ENCODE peak calls at places on chromosomes 4 and X, in eight cellular contexts. One of them, this sample, is unnamed.

GRCh38 chr4:10239982-10240654 is 123.5 kb upstream of the WDR1 start:
- DNase-seq in IMR-90: no peak
- DNase-seq in A549: no peak
- DNase-seq in K562: peak; percentile 76
- DNase-seq in GM12878: no peak
- DNase-seq in HepG2: no peak
- DNase-seq in SK-N-SH: no peak
- DNase-seq in H1: no peak
- DNase-seq in this sample: no peak

GRCh38 chr4:32025840-32026459 is 1305.8 kb downstream of the PCDH7 start:
- DNase-seq in IMR-90: no peak
- DNase-seq in A549: peak; percentile 85
- DNase-seq in K562: no peak
- DNase-seq in GM12878: no peak
- DNase-seq in HepG2: no peak
- DNase-seq in SK-N-SH: no peak
- DNase-seq in H1: no peak
- DNase-seq in this sample: peak; percentile 74

GRCh38 chrX:50889582-50889981 is 21.0 kb upstream of the BMP15 start:
- DNase-seq in IMR-90: no peak
- DNase-seq in A549: no peak
- DNase-seq in K562: no peak
- DNase-seq in GM12878: no peak
- DNase-seq in HepG2: no peak
- DNase-seq in SK-N-SH: no peak
- DNase-seq in H1: no peak
- DNase-seq in this sample: no peak

GRCh38 chrX:19840899-19841648 is 46.3 kb downstream of the SH3KBP1 start:
- DNase-seq in IMR-90: no peak
- DNase-seq in A549: no peak
- DNase-seq in K562: no peak
- DNase-seq in GM12878: peak; percentile 64
- DNase-seq in HepG2: peak; percentile 1
- DNase-seq in SK-N-SH: no peak
- DNase-seq in H1: peak; percentile 13
- DNase-seq in this sample: no peak

GRCh38 chrX:150146271-150146888 is 208.1 kb upstream of the EOLA2 start:
- DNase-seq in IMR-90: no peak
- DNase-seq in A549: no peak
- DNase-seq in K562: no peak
- DNase-seq in GM12878: no peak
- DNase-seq in HepG2: no peak
- DNase-seq in SK-N-SH: no peak
- DNase-seq in H1: no peak
- DNase-seq in this sample: no peak

GRCh38 chrX:31038585-31039326 is 33.1 kb downstream of the FTHL17 start:
- DNase-seq in IMR-90: peak; percentile 31
- DNase-seq in A549: peak; percentile 6
- DNase-seq in K562: peak; percentile 10
- DNase-seq in GM12878: no peak
- DNase-seq in HepG2: peak; percentile 16
- DNase-seq in SK-N-SH: peak; percentile 40
- DNase-seq in H1: no peak
- DNase-seq in this sample: no peak

GRCh38 chrX:131288738-131289511 is at the start of gene IGSF1:
- DNase-seq in IMR-90: no peak
- DNase-seq in A549: peak; percentile 34
- DNase-seq in K562: peak; percentile 48
- DNase-seq in GM12878: no peak
- DNase-seq in HepG2: peak; percentile 17
- DNase-seq in SK-N-SH: peak; percentile 65
- DNase-seq in H1: peak; percentile 67
- DNase-seq in this sample: no peak

GRCh38 chrX:108271397-108271787 is 166.8 kb downstream of the COL4A6 start:
- DNase-seq in IMR-90: no peak
- DNase-seq in A549: no peak
- DNase-seq in K562: no peak
- DNase-seq in GM12878: no peak
- DNase-seq in HepG2: no peak
- DNase-seq in SK-N-SH: no peak
- DNase-seq in H1: no peak
- DNase-seq in this sample: no peak

GRCh38 chrX:13066391-13066790 is 22.0 kb upstream of the FAM9C start:
- DNase-seq in IMR-90: no peak
- DNase-seq in A549: peak; percentile 55
- DNase-seq in K562: no peak
- DNase-seq in GM12878: no peak
- DNase-seq in HepG2: no peak
- DNase-seq in SK-N-SH: no peak
- DNase-seq in H1: no peak
- DNase-seq in this sample: no peak

GRCh38 chrX:12309040-12309732 is 170.9 kb downstream of the FRMPD4 start:
- DNase-seq in IMR-90: no peak
- DNase-seq in A549: peak; percentile 72
- DNase-seq in K562: no peak
- DNase-seq in GM12878: no peak
- DNase-seq in HepG2: no peak
- DNase-seq in SK-N-SH: no peak
- DNase-seq in H1: no peak
- DNase-seq in this sample: no peak

GRCh38 chrX:9562851-9563250 is 98.0 kb downstream of the TBL1X start:
- DNase-seq in IMR-90: peak; percentile 89
- DNase-seq in A549: peak; percentile 83
- DNase-seq in K562: no peak
- DNase-seq in GM12878: no peak
- DNase-seq in HepG2: peak; percentile 63
- DNase-seq in SK-N-SH: no peak
- DNase-seq in H1: no peak
- DNase-seq in this sample: no peak

GRCh38 chrX:11499076-11500044 is 166.4 kb downstream of the ARHGAP6 start:
- DNase-seq in IMR-90: peak; percentile 78
- DNase-seq in A549: no peak
- DNase-seq in K562: no peak
- DNase-seq in GM12878: no peak
- DNase-seq in HepG2: no peak
- DNase-seq in SK-N-SH: no peak
- DNase-seq in H1: no peak
- DNase-seq in this sample: no peak

GRCh38 chr4:138413273-138413672 is 171.1 kb upstream of the SLC7A11 start:
- DNase-seq in IMR-90: no peak
- DNase-seq in A549: no peak
- DNase-seq in K562: no peak
- DNase-seq in GM12878: no peak
- DNase-seq in HepG2: peak; percentile 40
- DNase-seq in SK-N-SH: no peak
- DNase-seq in H1: no peak
- DNase-seq in this sample: no peak

GRCh38 chr4:94690851-94691254 is 66.9 kb upstream of the BMPR1B start:
- DNase-seq in IMR-90: peak; percentile 51
- DNase-seq in A549: peak; percentile 87
- DNase-seq in K562: no peak
- DNase-seq in GM12878: no peak
- DNase-seq in HepG2: no peak
- DNase-seq in SK-N-SH: no peak
- DNase-seq in H1: no peak
- DNase-seq in this sample: no peak

GRCh38 chr4:95050980-95051688 is 293.4 kb downstream of the BMPR1B start:
- DNase-seq in IMR-90: no peak
- DNase-seq in A549: peak; percentile 63
- DNase-seq in K562: no peak
- DNase-seq in GM12878: no peak
- DNase-seq in HepG2: no peak
- DNase-seq in SK-N-SH: no peak
- DNase-seq in H1: no peak
- DNase-seq in this sample: no peak

GRCh38 chr4:139635966-139636365 is 29.7 kb upstream of the MGST2 start:
- DNase-seq in IMR-90: no peak
- DNase-seq in A549: no peak
- DNase-seq in K562: no peak
- DNase-seq in GM12878: no peak
- DNase-seq in HepG2: no peak
- DNase-seq in SK-N-SH: no peak
- DNase-seq in H1: no peak
- DNase-seq in this sample: no peak

GRCh38 chrX:66018585-66019309 is 21.1 kb downstream of the VSIG4 start:
- DNase-seq in IMR-90: no peak
- DNase-seq in A549: no peak
- DNase-seq in K562: peak; percentile 23
- DNase-seq in GM12878: no peak
- DNase-seq in HepG2: no peak
- DNase-seq in SK-N-SH: no peak
- DNase-seq in H1: no peak
- DNase-seq in this sample: no peak

GRCh38 chr4:184824776-184825393 is 883 bp downstream of the ACSL1 start:
- DNase-seq in IMR-90: no peak
- DNase-seq in A549: no peak
- DNase-seq in K562: no peak
- DNase-seq in GM12878: no peak
- DNase-seq in HepG2: no peak
- DNase-seq in SK-N-SH: no peak
- DNase-seq in H1: no peak
- DNase-seq in this sample: no peak

GRCh38 chr4:108303488-108304177 is 134.9 kb upstream of the LEF1 start:
- DNase-seq in IMR-90: peak; percentile 1
- DNase-seq in A549: no peak
- DNase-seq in K562: no peak
- DNase-seq in GM12878: no peak
- DNase-seq in HepG2: no peak
- DNase-seq in SK-N-SH: no peak
- DNase-seq in H1: no peak
- DNase-seq in this sample: peak; percentile 19

GRCh38 chrX:39603291-39603690 is 494.5 kb downstream of the BCOR start:
- DNase-seq in IMR-90: no peak
- DNase-seq in A549: no peak
- DNase-seq in K562: no peak
- DNase-seq in GM12878: no peak
- DNase-seq in HepG2: no peak
- DNase-seq in SK-N-SH: no peak
- DNase-seq in H1: no peak
- DNase-seq in this sample: no peak

GRCh38 chrX:38701073-38701472 is 100.2 kb upstream of the MID1IP1 start:
- DNase-seq in IMR-90: no peak
- DNase-seq in A549: no peak
- DNase-seq in K562: no peak
- DNase-seq in GM12878: no peak
- DNase-seq in HepG2: no peak
- DNase-seq in SK-N-SH: no peak
- DNase-seq in H1: no peak
- DNase-seq in this sample: no peak

GRCh38 chr4:38664704-38665401 is 854 bp downstream of the KLF3 start:
- DNase-seq in IMR-90: peak; percentile 56
- DNase-seq in A549: peak; percentile 62
- DNase-seq in K562: no peak
- DNase-seq in GM12878: no peak
- DNase-seq in HepG2: peak; percentile 52
- DNase-seq in SK-N-SH: peak; percentile 78
- DNase-seq in H1: no peak
- DNase-seq in this sample: no peak

GRCh38 chr4:1245481-1246051 is 3.4 kb downstream of the CTBP1 start:
- DNase-seq in IMR-90: no peak
- DNase-seq in A549: no peak
- DNase-seq in K562: peak; percentile 9
- DNase-seq in GM12878: no peak
- DNase-seq in HepG2: no peak
- DNase-seq in SK-N-SH: peak; percentile 27
- DNase-seq in H1: no peak
- DNase-seq in this sample: no peak

GRCh38 chr4:35447474-35447873 is 796.8 kb downstream of the ARAP2 start:
- DNase-seq in IMR-90: no peak
- DNase-seq in A549: no peak
- DNase-seq in K562: no peak
- DNase-seq in GM12878: no peak
- DNase-seq in HepG2: no peak
- DNase-seq in SK-N-SH: no peak
- DNase-seq in H1: no peak
- DNase-seq in this sample: no peak
- TF ChIP-seq RAD21 in IMR-90: no peak
- TF ChIP-seq RAD21 in A549: no peak
- TF ChIP-seq RAD21 in K562: no peak
- TF ChIP-seq RAD21 in GM12878: no peak
- TF ChIP-seq RAD21 in HepG2: no peak
- TF ChIP-seq RAD21 in SK-N-SH: no peak
- TF ChIP-seq RAD21 in H1: no peak
- TF ChIP-seq RAD21 in this sample: no peak

DNA sequence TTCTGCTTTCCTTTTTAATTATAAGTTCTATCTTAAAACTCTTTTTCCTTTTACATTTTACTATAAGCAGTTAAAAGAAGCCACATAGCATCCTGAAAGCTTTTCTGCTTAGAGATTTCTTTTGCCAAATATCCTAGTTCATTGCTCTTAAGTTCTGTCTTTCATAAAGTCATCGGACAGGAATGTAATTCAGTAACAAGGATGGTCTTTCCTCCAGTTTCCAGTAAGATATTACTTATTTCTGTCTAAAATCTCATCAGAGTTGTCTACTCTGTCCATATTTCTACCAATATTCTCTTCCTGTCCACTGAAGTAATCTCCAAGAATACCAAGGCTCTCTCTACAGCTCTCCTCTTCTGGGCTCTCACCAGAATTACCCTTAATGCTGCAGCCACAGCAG is 37.5 kb upstream of the ADH1C start:
- DNase-seq in IMR-90: peak; percentile 80
- DNase-seq in A549: no peak
- DNase-seq in K562: no peak
- DNase-seq in GM12878: no peak
- DNase-seq in HepG2: no peak
- DNase-seq in SK-N-SH: no peak
- DNase-seq in H1: no peak
- DNase-seq in this sample: no peak
- TF ChIP-seq RAD21 in IMR-90: no peak
- TF ChIP-seq RAD21 in A549: no peak
- TF ChIP-seq RAD21 in K562: no peak
- TF ChIP-seq RAD21 in GM12878: no peak
- TF ChIP-seq RAD21 in HepG2: no peak
- TF ChIP-seq RAD21 in SK-N-SH: no peak
- TF ChIP-seq RAD21 in H1: no peak
- TF ChIP-seq RAD21 in this sample: no peak

GRCh38 chrX:101062171-101062570 is 10.3 kb upstream of the TRMT2B start:
- DNase-seq in IMR-90: peak; percentile 21
- DNase-seq in A549: no peak
- DNase-seq in K562: no peak
- DNase-seq in GM12878: no peak
- DNase-seq in HepG2: no peak
- DNase-seq in SK-N-SH: no peak
- DNase-seq in H1: no peak
- DNase-seq in this sample: no peak
- TF ChIP-seq RAD21 in IMR-90: no peak
- TF ChIP-seq RAD21 in A549: no peak
- TF ChIP-seq RAD21 in K562: no peak
- TF ChIP-seq RAD21 in GM12878: no peak
- TF ChIP-seq RAD21 in HepG2: no peak
- TF ChIP-seq RAD21 in SK-N-SH: no peak
- TF ChIP-seq RAD21 in H1: no peak
- TF ChIP-seq RAD21 in this sample: no peak

GRCh38 chr4:146585761-146586333 is 52.8 kb upstream of the POU4F2 start:
- DNase-seq in IMR-90: peak; percentile 46
- DNase-seq in A549: no peak
- DNase-seq in K562: no peak
- DNase-seq in GM12878: no peak
- DNase-seq in HepG2: no peak
- DNase-seq in SK-N-SH: no peak
- DNase-seq in H1: no peak
- DNase-seq in this sample: no peak
- TF ChIP-seq RAD21 in IMR-90: no peak
- TF ChIP-seq RAD21 in A549: no peak
- TF ChIP-seq RAD21 in K562: no peak
- TF ChIP-seq RAD21 in GM12878: no peak
- TF ChIP-seq RAD21 in HepG2: no peak
- TF ChIP-seq RAD21 in SK-N-SH: no peak
- TF ChIP-seq RAD21 in H1: no peak
- TF ChIP-seq RAD21 in this sample: no peak

GRCh38 chrX:100647095-100647494 is 3.1 kb downstream of the SRPX2 start:
- DNase-seq in IMR-90: no peak
- DNase-seq in A549: no peak
- DNase-seq in K562: no peak
- DNase-seq in GM12878: no peak
- DNase-seq in HepG2: no peak
- DNase-seq in SK-N-SH: no peak
- DNase-seq in H1: no peak
- DNase-seq in this sample: no peak
- TF ChIP-seq RAD21 in IMR-90: no peak
- TF ChIP-seq RAD21 in A549: no peak
- TF ChIP-seq RAD21 in K562: no peak
- TF ChIP-seq RAD21 in GM12878: no peak
- TF ChIP-seq RAD21 in HepG2: no peak
- TF ChIP-seq RAD21 in SK-N-SH: no peak
- TF ChIP-seq RAD21 in H1: no peak
- TF ChIP-seq RAD21 in this sample: no peak